ENCODE peak calls at places on chromosomes 3 and 15, in six cellular contexts. O is OCI-LY7, Z is head of caudate nucleus, M is NCI-H1105 treated with DMSO at 0.1 percent for 48 hours, Y is spleen, V is EL. A is an unnamed sample.

GRCh38 chr15:68517285-68517711 is 61.5 kb upstream of the CORO2B start:
- DNase-seq in O (no peak), Z (no peak), M (no peak), Y (no peak), V (no peak), A (no peak)

GRCh38 chr3:115428825-115429224 is 194.5 kb upstream of the GAP43 start:
- DNase-seq in O (no peak), Z (peak; percentile 9), M (no peak), Y (no peak), V (no peak), A (no peak)

GRCh38 chr15:58770519-58770856 is 614 bp upstream of the MINDY2 start:
- DNase-seq in O (peak; percentile 56), Z (no peak), M (peak; percentile 83), Y (no peak), V (peak; percentile 76), A (peak; percentile 70)

GRCh38 chr15:83200589-83200988 is 7.0 kb downstream of the HDGFL3 start:
- DNase-seq in O (no peak), Z (no peak), M (no peak), Y (no peak), V (peak; percentile 32), A (no peak)

GRCh38 chr3:105401691-105402149 is 35.0 kb downstream of the ALCAM start:
- DNase-seq in O (no peak), Z (no peak), M (no peak), Y (no peak), V (peak; percentile 33), A (no peak)

GRCh38 chr15:39205506-39206371 is 375.1 kb upstream of the THBS1 start:
- DNase-seq in O (no peak), Z (no peak), M (no peak), Y (no peak), V (no peak), A (no peak)

GRCh38 chr3:29468150-29468549 is 187.3 kb downstream of the RBMS3 start:
- DNase-seq in O (no peak), Z (no peak), M (no peak), Y (no peak), V (peak; percentile 43), A (no peak)

GRCh38 chr3:68977486-68978167 is 35.9 kb downstream of the EOGT start:
- DNase-seq in O (no peak), Z (no peak), M (no peak), Y (no peak), V (no peak), A (no peak)

GRCh38 chr3:71695000-71695482 is 30.2 kb downstream of the EIF4E3 start:
- DNase-seq in O (no peak), Z (peak; percentile 64), M (no peak), Y (no peak), V (no peak), A (no peak)

GRCh38 chr3:72973031-72973723 is 23.4 kb upstream of the PPP4R2 start:
- DNase-seq in O (no peak), Z (no peak), M (no peak), Y (no peak), V (peak; percentile 18), A (no peak)

GRCh38 chr15:25345943-25346342 is 92.9 kb downstream of the UBE3A start:
- DNase-seq in O (no peak), Z (peak; percentile 48), M (peak; percentile 0), Y (no peak), V (peak; percentile 20), A (no peak)

GRCh38 chr15:94272251-94272898 is 41.0 kb downstream of the MCTP2 start:
- DNase-seq in O (peak; percentile 27), Z (no peak), M (no peak), Y (no peak), V (no peak), A (no peak)

GRCh38 chr3:124565551-124565950 is 164.7 kb upstream of the UMPS start:
- DNase-seq in O (no peak), Z (no peak), M (no peak), Y (no peak), V (no peak), A (no peak)

GRCh38 chr15:40594429-40594836 is 384 bp downstream of the KNL1 start:
- DNase-seq in O (peak; percentile 77), Z (no peak), M (peak; percentile 59), Y (peak; percentile 88), V (peak; percentile 67), A (peak; percentile 63)

GRCh38 chr3:184674626-184675025 is 37.2 kb downstream of the MAGEF1 start:
- DNase-seq in O (no peak), Z (no peak), M (no peak), Y (no peak), V (no peak), A (no peak)

GRCh38 chr3:172673210-172673679 is 37.6 kb downstream of the NCEH1 start:
- DNase-seq in O (peak; percentile 75), Z (peak; percentile 25), M (peak; percentile 68), Y (no peak), V (peak; percentile 74), A (peak; percentile 49)

GRCh38 chr3:88947013-88947412 is 160.4 kb upstream of the EPHA3 start:
- DNase-seq in O (no peak), Z (no peak), M (no peak), Y (no peak), V (no peak), A (no peak)

GRCh38 chr3:16366-16765 is 180.2 kb upstream of the CHL1 start:
- DNase-seq in O (no peak), Z (no peak), M (no peak), Y (no peak), V (no peak), A (no peak)

GRCh38 chr3:124858275-124858674 is 28.9 kb downstream of the ITGB5 start:
- DNase-seq in O (no peak), Z (no peak), M (no peak), Y (no peak), V (no peak), A (no peak)

GRCh38 chr3:123104550-123104949 is 37.7 kb downstream of the PDIA5 start:
- DNase-seq in O (no peak), Z (no peak), M (no peak), Y (peak; percentile 7), V (peak; percentile 86), A (no peak)

GRCh38 chr15:95875141-95875643 is 455.3 kb upstream of the NR2F2 start:
- DNase-seq in O (no peak), Z (no peak), M (no peak), Y (no peak), V (peak; percentile 81), A (no peak)

GRCh38 chr15:31251165-31251564 is 75.5 kb upstream of the KLF13 start:
- DNase-seq in O (no peak), Z (no peak), M (no peak), Y (peak; percentile 62), V (no peak), A (no peak)

GRCh38 chr3:149967067-149967685 is 3.5 kb downstream of the PFN2 start:
- DNase-seq in O (peak; percentile 46), Z (no peak), M (peak; percentile 83), Y (no peak), V (peak; percentile 62), A (no peak)

GRCh38 chr3:2099028-2099671 is 484 bp downstream of the CNTN4 start:
- DNase-seq in O (no peak), Z (peak; percentile 7), M (peak; percentile 29), Y (no peak), V (no peak), A (no peak)

GRCh38 chr3:354433-354832 is 157.9 kb downstream of the CHL1 start:
- DNase-seq in O (peak; percentile 68), Z (peak; percentile 58), M (peak; percentile 36), Y (no peak), V (peak; percentile 8), A (peak; percentile 22)

GRCh38 chr15:97087337-97087736 is 756.8 kb downstream of the NR2F2 start:
- DNase-seq in O (no peak), Z (no peak), M (no peak), Y (no peak), V (peak; percentile 24), A (no peak)

A was measured in GM13977.